ENCODE peak calls at places on chromosome 12, in six cellular contexts. X is left ventricle myocardium inferior; T is stimulated activated CD8-positive, alpha-beta memory T cell treated with anti-CD3 and anti-CD28 coated beads, Interleukin-4, amount 100 ng/mL, for 4 hours; M is GDM1; D is fibroblast of mammary gland; Y is osteocyte. I is an unnamed sample.
A peak's percentile ranks its signal among the peaks of the same experiment; 100 is the strongest.

GRCh38 chr12:46523863-46524770 is 151.5 kb upstream of the SLC38A2 start:
- DNase-seq in Y (no peak), X (no peak), T (no peak), M (no peak), D (peak; percentile 100), I (no peak)

GRCh38 chr12:124856132-124856841 is 7.4 kb downstream of the SCARB1 start:
- DNase-seq in T (no peak), D (no peak), M (no peak), Y (no peak), X (no peak), I (peak; percentile 18)

GRCh38 chr12:115044073-115044472 is 360.1 kb upstream of the TBX3 start:
- DNase-seq in Y (no peak), T (no peak), D (peak; percentile 22), M (no peak), X (no peak), I (no peak)

GRCh38 chr12:132375747-132376463 is 46.5 kb upstream of the GALNT9 start:
- DNase-seq in M (no peak), D (no peak), X (peak; percentile 6), T (no peak), Y (no peak), I (no peak)

GRCh38 chr12:51949342-51950030 is 2.0 kb upstream of the ACVR1B start:
- DNase-seq in T (no peak), Y (peak; percentile 56), X (no peak), M (no peak), D (peak; percentile 31), I (no peak)

GRCh38 chr12:9751204-9752144 is 9.2 kb downstream of the CD69 start:
- DNase-seq in D (peak; percentile 30), Y (no peak), X (no peak), T (peak; percentile 46), M (no peak), I (peak; percentile 54)

GRCh38 chr12:31310488-31310887 is 15.5 kb downstream of the SINHCAF start:
- DNase-seq in T (no peak), D (no peak), Y (no peak), X (no peak), M (no peak), I (no peak)

GRCh38 chr12:115305867-115306266 is 621.9 kb upstream of the TBX3 start:
- DNase-seq in D (no peak), T (no peak), M (no peak), X (no peak), Y (no peak), I (no peak)

GRCh38 chr12:106123551-106123991 is 15.2 kb downstream of the NUAK1 start:
- DNase-seq in M (no peak), Y (no peak), D (no peak), X (peak; percentile 67), T (no peak), I (no peak)

GRCh38 chr12:105948331-105948730 is 190.4 kb downstream of the NUAK1 start:
- DNase-seq in X (no peak), M (no peak), T (no peak), D (no peak), Y (no peak), I (no peak)

GRCh38 chr12:27525373-27525772 is 1.4 kb downstream of the PPFIBP1 start:
- DNase-seq in M (no peak), D (peak; percentile 90), T (no peak), X (no peak), Y (no peak), I (no peak)

GRCh38 chr12:9933966-9934365 is 1.8 kb upstream of the CLEC2A start:
- DNase-seq in M (no peak), X (no peak), T (no peak), D (peak; percentile 43), Y (no peak), I (no peak)

I was measured in naive B cell.